ENCODE peak calls at places on chromosomes 2 and 18, in eight cellular contexts. C is sigmoid colon, N is GM12864, G is bronchial epithelial cell, R is Calu3, J is tibial nerve, D is nephron progenitor cell, V is RWPE1. H is an unnamed sample.

GRCh38 chr18:48238206-48238605 is 171.0 kb downstream of the ZBTB7C start:
- DNase-seq in J (no peak), C (no peak), R (no peak), V (no peak), G (no peak), D (no peak), N (no peak), H (no peak)

GRCh38 chr18:13284330-13285027 is 65.9 kb downstream of the LDLRAD4 start:
- DNase-seq in G (no peak), C (no peak), R (no peak), D (no peak), J (no peak), N (no peak), V (no peak), H (peak)

GRCh38 chr2:160952462-160952861 is 207.8 kb upstream of the TANK start:
- DNase-seq in R (no peak), C (peak), D (peak), N (no peak), J (no peak), V (no peak), G (no peak), H (no peak)

GRCh38 chr2:239874636-239875356 is 150.3 kb downstream of the NDUFA10 start:
- DNase-seq in J (no peak), D (no peak), R (no peak), N (no peak), G (no peak), V (no peak), C (no peak), H (no peak)

GRCh38 chr18:79614211-79615028 is 65.2 kb upstream of the CTDP1 start:
- DNase-seq in G (no peak), N (no peak), D (no peak), J (no peak), C (peak), V (no peak), R (no peak), H (peak)

GRCh38 chr18:41490861-41491260 is 464.2 kb upstream of the PIK3C3 start:
- DNase-seq in V (no peak), G (no peak), C (no peak), N (no peak), J (no peak), R (no peak), D (no peak), H (no peak)

GRCh38 chr2:68943581-68944568 is 8.8 kb downstream of the GKN2 start:
- DNase-seq in C (peak), N (peak), J (peak), G (peak), V (peak), R (peak), D (peak), H (peak)

GRCh38 chr2:164069542-164069941 is 333.7 kb upstream of the FIGN start:
- DNase-seq in C (no peak), V (no peak), G (no peak), J (no peak), N (no peak), D (no peak), R (no peak), H (no peak)

GRCh38 chr2:64594563-64594989 is 59.1 kb downstream of the SERTAD2 start:
- DNase-seq in D (no peak), N (no peak), J (no peak), R (no peak), G (peak), C (no peak), V (no peak), H (no peak)

GRCh38 chr18:45670281-45670962 is 53.6 kb upstream of the SLC14A1 start:
- DNase-seq in J (no peak), D (no peak), G (peak), N (no peak), R (no peak), C (no peak), V (no peak), H (no peak)

GRCh38 chr18:46877329-46877987 is 39.8 kb downstream of the PIAS2 start:
- DNase-seq in D (no peak), C (no peak), J (no peak), V (no peak), R (no peak), N (no peak), G (no peak), H (no peak)

GRCh38 chr18:49768051-49768391 is 45.3 kb downstream of the ACAA2 start:
- DNase-seq in N (no peak), V (peak), J (no peak), C (no peak), D (peak), R (peak), G (peak), H (peak)

GRCh38 chr2:68791914-68792313 is 57.3 kb downstream of the ARHGAP25 start:
- DNase-seq in J (no peak), R (no peak), G (peak), N (no peak), V (no peak), D (no peak), C (no peak), H (no peak)

GRCh38 chr2:235444101-235444597 is 49.7 kb upstream of the AGAP1 start:
- DNase-seq in N (no peak), C (no peak), R (peak), G (peak), V (no peak), D (no peak), J (no peak), H (no peak)

GRCh38 chr2:127771756-127772155 is 39.2 kb downstream of the WDR33 start:
- DNase-seq in G (peak), D (no peak), C (no peak), R (no peak), J (no peak), N (no peak), V (peak), H (no peak)

GRCh38 chr2:11535899-11536344 is 2.1 kb downstream of the GREB1 start:
- DNase-seq in N (no peak), C (no peak), J (no peak), V (no peak), D (no peak), R (no peak), G (no peak), H (peak)

GRCh38 chr2:28979576-28980366 is 1.3 kb upstream of the TOGARAM2 start:
- DNase-seq in C (peak), V (no peak), G (peak), N (no peak), R (peak), D (no peak), J (no peak), H (peak)

GRCh38 chr2:241597561-241597960 is 39.0 kb downstream of the BOK start:
- DNase-seq in V (no peak), C (no peak), N (no peak), G (no peak), J (no peak), D (no peak), R (no peak), H (no peak)

GRCh38 chr2:241598487-241598886 is 38.5 kb downstream of the THAP4 start:
- DNase-seq in G (peak), R (peak), C (no peak), D (no peak), V (no peak), J (no peak), N (no peak), H (no peak)

GRCh38 chr2:241593271-241593670 is 34.7 kb downstream of the BOK start:
- DNase-seq in C (no peak), J (no peak), R (no peak), V (no peak), D (no peak), N (no peak), G (no peak), H (no peak)

GRCh38 chr2:241598061-241598460 is 38.9 kb downstream of the THAP4 start:
- DNase-seq in J (no peak), V (no peak), G (no peak), D (no peak), C (no peak), N (no peak), R (no peak), H (peak)

GRCh38 chr2:241595600-241596140 is 37.1 kb downstream of the BOK start:
- DNase-seq in D (peak), V (no peak), R (no peak), G (no peak), N (no peak), C (no peak), J (no peak), H (no peak)
- TF ChIP-seq CTCF in D (peak), V (no peak), R (no peak), G (no peak), N (peak), C (no peak), J (no peak), H (no peak)

GRCh38 chr2:213723707-213724106 is 439.4 kb downstream of the SPAG16 start:
- DNase-seq in G (no peak), V (no peak), N (no peak), J (no peak), R (no peak), D (no peak), C (no peak), H (no peak)

GRCh38 chr2:213726101-213726500 is 441.8 kb downstream of the SPAG16 start:
- DNase-seq in G (no peak), D (no peak), R (no peak), C (no peak), N (no peak), J (no peak), V (no peak), H (no peak)

GRCh38 chr2:213722564-213722963 is 438.3 kb downstream of the SPAG16 start:
- DNase-seq in G (no peak), N (no peak), R (no peak), J (no peak), D (no peak), C (no peak), V (no peak), H (no peak)

DNA sequence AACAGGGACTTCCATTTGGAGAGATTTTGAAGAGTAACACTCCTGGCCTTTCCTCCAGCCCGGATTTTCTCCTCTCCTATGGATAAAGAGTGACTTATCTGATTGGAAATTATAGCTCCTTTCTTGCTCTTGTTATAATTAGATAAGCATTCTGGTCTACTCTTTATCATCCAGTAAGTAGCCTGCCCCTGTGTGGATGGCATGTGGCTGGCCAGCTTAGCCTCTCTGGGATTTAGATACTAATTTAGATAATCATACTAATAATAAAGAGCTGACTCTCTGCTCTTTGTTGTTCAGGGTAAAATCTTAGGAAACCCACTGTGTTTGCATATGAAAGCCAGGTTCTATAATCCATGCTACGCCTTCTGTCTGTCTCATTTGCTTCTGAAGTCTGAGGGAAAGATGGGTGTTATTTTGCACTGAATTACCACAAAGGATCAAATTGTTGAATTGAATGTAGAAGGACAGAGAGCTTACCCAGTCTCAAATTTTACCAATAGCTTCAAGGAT is 438.8 kb downstream of the SPAG16 start:
- DNase-seq in N (no peak), G (no peak), J (no peak), V (no peak), D (no peak), C (no peak), R (no peak), H (no peak)
- TF ChIP-seq CTCF in N (no peak), G (no peak), J (no peak), V (no peak), D (no peak), C (no peak), R (no peak), H (no peak)

DNA sequence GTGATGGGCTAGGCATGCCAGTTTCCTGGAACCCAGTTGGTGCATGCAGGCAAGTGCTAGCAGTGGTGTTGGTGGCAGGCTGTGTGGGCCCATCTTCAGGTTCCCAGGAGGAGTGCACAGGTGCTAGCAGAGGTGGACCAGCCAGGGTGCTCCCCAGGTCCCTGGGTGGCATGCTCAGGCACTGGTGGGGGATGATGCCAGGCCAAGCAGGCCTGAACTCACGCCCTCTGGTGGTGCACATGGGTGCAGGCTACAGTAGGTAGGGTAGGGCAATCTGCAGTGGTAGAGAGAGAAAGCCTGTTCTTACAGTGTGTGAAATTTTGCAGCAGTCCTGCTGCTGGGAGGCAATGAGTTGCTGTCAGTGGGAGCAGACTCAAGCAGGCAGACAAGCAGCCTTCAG is 1651.8 kb downstream of the DPP10 start:
- DNase-seq in N (no peak), C (no peak), J (no peak), G (no peak), R (no peak), V (no peak), D (no peak), H (no peak)
- TF ChIP-seq CTCF in N (peak), C (no peak), J (no peak), G (no peak), R (no peak), V (no peak), D (no peak), H (peak)

DNA sequence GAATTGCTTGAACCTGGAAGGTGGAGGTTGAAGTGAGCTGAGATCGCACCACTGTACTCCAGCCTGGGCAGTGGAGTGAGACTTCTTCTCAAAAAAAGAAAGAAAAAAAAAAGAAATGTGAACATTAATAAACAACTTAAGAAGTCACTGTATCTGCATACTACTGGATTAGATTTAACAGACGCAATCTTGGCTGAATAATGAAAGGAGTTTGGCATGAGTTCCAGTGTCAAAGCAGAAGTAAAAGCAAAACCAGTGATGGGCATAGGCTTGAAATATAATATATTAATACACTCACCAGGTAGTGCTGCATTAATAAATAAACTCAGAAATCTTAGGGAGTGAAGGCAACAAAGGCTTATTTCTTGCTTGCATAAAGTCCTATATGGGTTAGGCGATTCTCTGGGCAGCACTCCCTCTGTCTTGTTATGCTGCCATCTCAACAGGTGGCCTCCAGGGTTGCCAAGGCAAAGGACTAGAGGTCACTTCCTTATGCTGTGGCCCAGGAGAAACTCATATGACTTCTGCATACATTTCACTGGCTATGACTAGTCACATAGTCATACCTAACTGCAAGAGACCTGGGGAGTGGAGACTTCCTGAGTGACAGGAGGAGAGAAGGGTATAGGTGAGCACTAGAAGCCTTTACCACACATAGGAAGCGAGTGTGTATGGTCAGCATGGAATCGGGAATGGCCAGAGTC is 296.2 kb upstream of the SPRED2 start:
- DNase-seq in V (peak), G (peak), C (no peak), N (no peak), D (no peak), J (no peak), R (peak), H (no peak)
- TF ChIP-seq CTCF in V (no peak), G (peak), C (no peak), N (no peak), D (no peak), J (no peak), R (no peak), H (no peak)

GRCh38 chr2:199606193-199606780 is 148.5 kb upstream of the SATB2 start:
- DNase-seq in D (no peak), G (no peak), V (no peak), N (no peak), C (no peak), J (no peak), R (no peak), H (no peak)
- TF ChIP-seq CTCF in D (peak), G (peak), V (no peak), N (no peak), C (no peak), J (no peak), R (peak), H (no peak)

GRCh38 chr2:9256570-9257043 is 50.0 kb downstream of the ASAP2 start:
- DNase-seq in D (no peak), C (no peak), J (no peak), R (no peak), N (no peak), G (no peak), V (no peak), H (no peak)
- TF ChIP-seq CTCF in D (no peak), C (no peak), J (no peak), R (no peak), N (no peak), G (no peak), V (no peak), H (no peak)

GRCh38 chr2:48600204-48600813 is 17.3 kb upstream of the GTF2A1L start:
- DNase-seq in D (peak), J (no peak), C (no peak), R (peak), N (peak), V (peak), G (peak), H (no peak)

GRCh38 chr2:48605482-48606175 is 12.0 kb upstream of the GTF2A1L start:
- DNase-seq in D (no peak), R (no peak), N (no peak), G (no peak), V (no peak), J (no peak), C (no peak), H (no peak)

GRCh38 chr2:48600917-48601316 is 16.7 kb upstream of the GTF2A1L start:
- DNase-seq in N (no peak), C (no peak), V (no peak), D (no peak), J (no peak), G (no peak), R (no peak), H (no peak)

DNA sequence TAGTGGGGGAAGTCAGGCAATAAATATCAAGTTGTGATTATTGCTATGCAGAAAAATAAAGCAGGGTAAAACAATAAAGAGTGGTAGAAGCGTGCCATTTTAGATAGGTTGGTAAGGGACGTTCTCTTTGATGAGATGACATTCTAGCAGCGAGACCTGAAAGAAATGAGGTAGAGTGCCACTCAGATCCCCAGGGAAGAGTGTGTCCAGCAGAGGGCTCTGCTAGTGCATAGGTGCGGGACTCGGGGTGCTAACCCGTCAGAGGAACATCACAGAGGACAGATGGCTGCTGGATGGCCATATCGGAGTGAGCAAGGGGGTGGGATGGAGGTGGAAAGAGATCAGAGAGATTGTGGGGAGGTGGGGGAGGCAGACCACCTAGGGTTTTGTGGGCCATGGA is 16.3 kb upstream of the GTF2A1L start:
- DNase-seq in D (peak), N (no peak), C (no peak), J (no peak), V (peak), R (peak), G (peak), H (no peak)
- TF ChIP-seq CTCF in D (no peak), N (peak), C (no peak), J (peak), V (no peak), R (peak), G (peak), H (peak)

H was measured in glutamatergic neuron.